ENCODE peak calls at places on chromosomes 5 and 9, in eight cellular contexts. L is pancreas; T is thyroid gland; B is ovary; J is CD8-positive, alpha-beta T cell; M is fibroblast of lung; A is left lung; Q is transverse colon. P is an unnamed sample. For H3K4me1, the result is how much of the 10 kb centered on the place peaks cover.

GRCh38 chr5:163564321-163564924 is 59.0 kb downstream of the MAT2B start:
- DNase-seq in T (peak), L (no peak), B (peak), Q (peak), A (no peak), J (peak), M (peak), P (no peak)

GRCh38 chr9:124659099-124659659 is 111.9 kb downstream of the NR6A1 start:
- DNase-seq in Q (peak), A (peak), T (peak), J (peak), L (peak), B (peak), M (peak), P (peak)

GRCh38 chr9:113446323-113446740 is 17.2 kb upstream of the RGS3 start:
- DNase-seq in T (no peak), M (peak), J (no peak), A (no peak), L (no peak), Q (no peak), B (no peak), P (no peak)

GRCh38 chr9:107486674-107487520 is 2.7 kb downstream of the KLF4 start:
- DNase-seq in Q (peak), T (no peak), B (peak), L (no peak), J (no peak), A (no peak), M (no peak), P (no peak)

GRCh38 chr5:43422143-43422542 is 10.0 kb upstream of the CCL28 start:
- DNase-seq in B (no peak), L (no peak), A (no peak), M (peak), T (peak), Q (peak), J (no peak), P (no peak)

GRCh38 chr9:115192835-115193234 is 74.9 kb upstream of the TNC start:
- DNase-seq in B (no peak), L (no peak), A (no peak), J (no peak), Q (no peak), T (no peak), M (no peak), P (no peak)

GRCh38 chr9:20552874-20553624 is 69.2 kb downstream of the MLLT3 start:
- DNase-seq in B (no peak), A (no peak), L (no peak), M (peak), T (no peak), Q (no peak), J (no peak), P (no peak)

GRCh38 chr5:105565531-105565930 is 2002.9 kb upstream of the NUDT12 start:
- DNase-seq in A (no peak), L (no peak), T (no peak), J (no peak), M (no peak), B (no peak), Q (no peak), P (no peak)

GRCh38 chr9:131366745-131367401 is 27.0 kb upstream of the PRRC2B start:
- DNase-seq in L (no peak), T (peak), B (peak), M (peak), Q (peak), A (peak), J (no peak), P (peak)

GRCh38 chr5:67234671-67235176 is 38.1 kb upstream of the CD180 start:
- DNase-seq in A (peak), L (no peak), Q (no peak), M (peak), B (no peak), J (no peak), T (peak), P (peak)

GRCh38 chr9:83013867-83014605 is 48.9 kb downstream of the RASEF start:
- DNase-seq in M (peak), J (no peak), Q (no peak), L (no peak), B (no peak), T (no peak), A (no peak), P (no peak)

GRCh38 chr5:34866989-34867471 is 28.1 kb downstream of the TTC23L start:
- DNase-seq in T (no peak), J (no peak), Q (peak), B (peak), L (no peak), A (no peak), M (no peak), P (no peak)

GRCh38 chr5:41071975-41072374 is 833 bp upstream of the MROH2B start:
- DNase-seq in B (no peak), T (no peak), Q (no peak), M (peak), L (no peak), J (no peak), A (no peak), P (no peak)

GRCh38 chr5:95818181-95819147 is 4.1 kb downstream of the GLRX start:
- DNase-seq in B (no peak), M (no peak), A (no peak), Q (no peak), L (no peak), J (no peak), T (no peak), P (no peak)

GRCh38 chr5:141878186-141878770 is at the start of gene PCDH1:
- DNase-seq in J (no peak), B (no peak), T (peak), A (peak), L (peak), M (peak), Q (peak), P (peak)

GRCh38 chr9:87859137-87859536 is 23.5 kb upstream of the SPATA31E1 start:
- DNase-seq in A (no peak), T (no peak), M (no peak), Q (no peak), J (no peak), B (no peak), L (no peak), P (no peak)

GRCh38 chr5:126970517-126971017 is 59.8 kb downstream of the MARCHF3 start:
- DNase-seq in Q (no peak), A (no peak), B (no peak), M (peak), L (no peak), J (no peak), T (peak), P (no peak)

GRCh38 chr5:93583799-93584530 is 943 bp downstream of the NR2F1 start:
- DNase-seq in J (no peak), Q (no peak), B (peak), A (peak), T (peak), M (peak), L (peak), P (no peak)

GRCh38 chr9:93119953-93120845 is 13.9 kb downstream of the NINJ1 start:
- DNase-seq in B (peak), L (peak), T (peak), A (peak), M (peak), Q (peak), J (no peak), P (peak)

GRCh38 chr5:55868846-55869245 is 17.7 kb downstream of the IL31RA start:
- DNase-seq in J (no peak), B (no peak), L (no peak), T (no peak), A (no peak), M (peak), Q (no peak), P (no peak)

GRCh38 chr5:129322968-129323367 is 137.1 kb upstream of the ADAMTS19 start:
- DNase-seq in M (no peak), L (no peak), Q (no peak), B (no peak), T (no peak), J (no peak), A (no peak), P (no peak)

GRCh38 chr5:27124590-27124989 is 86.2 kb upstream of the CDH9 start:
- DNase-seq in L (no peak), T (no peak), J (no peak), M (no peak), B (no peak), A (no peak), Q (no peak), P (no peak)

GRCh38 chr5:1542755-1543154 is 19.0 kb upstream of the LPCAT1 start:
- DNase-seq in B (no peak), A (peak), Q (peak), L (no peak), T (no peak), M (peak), J (no peak), P (no peak)

GRCh38 chr5:178458140-178458539 is 132.1 kb downstream of the COL23A1 start:
- DNase-seq in A (no peak), Q (no peak), T (no peak), J (no peak), B (no peak), M (no peak), L (no peak), P (peak)

GRCh38 chr5:93582677-93583524 is at the start of gene NR2F1:
- DNase-seq in Q (peak), A (no peak), L (no peak), J (no peak), M (peak), T (peak), B (peak), P (no peak)

DNA sequence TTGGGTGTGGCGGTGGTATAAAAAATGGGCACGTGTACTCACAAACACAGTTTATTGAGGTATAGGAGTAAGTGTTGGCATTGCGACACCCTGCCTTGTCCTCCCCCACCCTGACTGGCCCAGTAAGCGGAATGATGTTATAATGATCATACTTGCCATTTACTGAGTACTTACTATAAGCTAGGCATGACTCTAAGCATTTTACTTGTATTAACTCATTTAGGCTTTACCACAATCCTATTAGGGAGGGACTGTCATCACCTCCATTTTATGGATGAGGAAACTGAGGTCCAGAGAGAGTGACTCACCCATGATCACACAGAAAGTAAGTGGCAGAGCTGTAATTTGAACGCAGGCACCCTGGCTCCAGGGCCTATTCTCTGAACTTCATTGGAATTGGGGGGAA is 2.3 kb downstream of the SMIM3 start:
- DNase-seq in T (no peak), J (no peak), M (peak), L (no peak), A (no peak), Q (peak), B (no peak), P (peak)
- H3K4me1 ChIP-seq in T (under half), J (under half), M (under half), L (under half), A (half or more), Q (half or more), B (under half), P (under half)

GRCh38 chr9:95073042-95073607 is 244.4 kb downstream of the FANCC start:
- DNase-seq in L (peak), J (no peak), B (no peak), A (no peak), M (no peak), T (no peak), Q (no peak), P (no peak)
- TF ChIP-seq CTCF in L (no peak), J (no peak), B (no peak), A (no peak), M (peak), T (no peak), Q (no peak), P (peak)

GRCh38 chr5:51386916-51387853 is 3.9 kb downstream of the ISL1 start:
- DNase-seq in M (no peak), L (peak), J (no peak), B (no peak), A (peak), Q (no peak), T (no peak), P (no peak)
- H3K27ac ChIP-seq in M (no peak), L (no peak), J (no peak), B (no peak), A (no peak), Q (no peak), T (no peak), P (no peak)

DNA sequence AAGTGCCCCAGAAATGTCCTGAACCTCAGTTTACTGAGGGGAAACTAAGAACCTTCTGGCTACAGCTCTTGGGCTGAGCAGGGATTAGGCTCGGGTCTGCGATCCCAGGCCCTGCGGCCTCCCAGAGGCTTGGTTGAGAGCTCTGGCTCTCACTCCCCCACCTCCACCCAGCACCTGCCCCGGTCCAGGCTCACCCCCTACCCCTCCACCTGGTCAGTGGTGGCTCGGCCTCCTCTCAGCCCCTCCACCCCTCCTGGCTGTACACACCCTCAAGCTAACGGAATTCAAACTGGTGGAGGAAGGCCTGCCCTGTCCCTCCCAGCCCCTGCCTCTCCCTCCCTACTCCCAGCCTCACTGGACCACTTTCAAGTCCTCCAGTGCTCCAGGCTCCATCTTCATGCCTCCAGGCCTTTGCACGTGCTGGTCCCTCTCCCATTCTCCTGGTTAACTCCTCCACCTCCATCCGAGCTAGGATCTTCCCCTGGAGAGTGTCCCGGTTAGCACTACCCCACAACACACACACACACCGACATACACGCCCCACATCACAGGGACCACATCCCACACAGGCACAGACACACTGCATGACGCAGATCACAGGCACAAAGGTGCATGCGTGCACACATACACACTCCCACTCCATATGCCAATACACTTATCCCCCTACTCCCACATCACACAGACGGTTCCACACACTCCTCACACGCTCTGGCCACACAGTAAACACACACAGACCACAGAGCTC is 130.9 kb downstream of the C9orf50 start:
- DNase-seq in B (peak), Q (no peak), A (no peak), L (peak), T (peak), J (peak), M (peak), P (peak)
- H3K4me1 ChIP-seq in B (under half), Q (half or more), A (half or more), L (under half), T (half or more), J (under half), M (under half), P (under half)

DNA sequence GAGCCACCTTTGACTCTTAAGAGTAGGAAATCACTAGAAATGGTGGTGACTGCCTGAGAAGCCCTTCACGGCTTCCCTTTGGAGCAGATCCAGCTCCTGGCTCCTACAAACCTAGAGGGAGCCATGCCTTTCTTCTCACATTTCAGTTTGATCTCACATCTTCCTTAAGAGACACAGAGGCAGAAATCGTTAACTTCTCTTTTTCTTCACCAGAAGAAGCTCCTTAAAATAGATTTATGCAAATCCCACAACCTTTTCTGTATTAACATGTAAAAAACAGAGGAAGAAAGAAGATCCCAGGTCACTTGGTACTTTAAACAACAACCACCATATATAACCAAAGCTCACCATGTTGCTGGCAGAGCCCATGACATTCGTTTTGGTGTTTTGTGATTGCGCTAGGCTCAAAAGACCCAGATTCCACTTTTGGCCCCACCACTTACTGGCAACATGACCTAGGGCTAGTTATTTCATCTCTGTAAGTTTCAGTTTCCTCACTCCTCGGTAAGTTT is 29.6 kb downstream of the PAX5 start:
- DNase-seq in L (no peak), A (no peak), Q (no peak), J (no peak), M (no peak), T (no peak), B (no peak), P (no peak)
- TF ChIP-seq CTCF in L (no peak), A (no peak), Q (no peak), J (no peak), M (no peak), T (no peak), B (no peak), P (no peak)

GRCh38 chr9:105967798-105968197 is 273.5 kb downstream of the TMEM38B start:
- DNase-seq in Q (no peak), L (no peak), M (no peak), J (no peak), T (no peak), B (no peak), A (no peak), P (no peak)

GRCh38 chr9:105972805-105973204 is 278.5 kb downstream of the TMEM38B start:
- DNase-seq in Q (no peak), L (no peak), T (no peak), B (no peak), M (no peak), J (no peak), A (no peak), P (no peak)

GRCh38 chr9:105968811-105969466 is 274.6 kb downstream of the TMEM38B start:
- DNase-seq in Q (no peak), A (no peak), B (no peak), J (no peak), T (no peak), L (no peak), M (no peak), P (no peak)

GRCh38 chr9:105973811-105974407 is 279.6 kb downstream of the TMEM38B start:
- DNase-seq in M (peak), B (no peak), J (no peak), A (no peak), T (no peak), L (no peak), Q (no peak), P (no peak)

GRCh38 chr9:105969672-105970071 is 275.3 kb downstream of the TMEM38B start:
- DNase-seq in T (no peak), Q (no peak), A (no peak), M (no peak), B (no peak), L (no peak), J (no peak), P (no peak)
- H3K27ac ChIP-seq in T (no peak), Q (no peak), A (no peak), M (no peak), B (no peak), L (no peak), J (no peak), P (no peak)

GRCh38 chr9:34862043-34862442 is 96.0 kb upstream of the PHF24 start:
- DNase-seq in J (no peak), M (no peak), B (no peak), L (no peak), Q (no peak), T (no peak), A (no peak), P (no peak)
- H3K4me1 ChIP-seq in J (under half), M (under half), B (under half), L (under half), Q (under half), T (under half), A (under half), P (under half)

P was measured in Peyer's patch.